ENCODE peak calls at places on chromosomes 5 and 9, in seven cellular contexts. R, B, W, T, Z, G and C are unnamed samples.

GRCh38 chr9:134136117-134136996 is 475 bp downstream of the WDR5 start:
- DNase-seq in R (no peak), B (no peak), W (no peak), T (peak; percentile 10), Z (peak; percentile 62), G (no peak), C (no peak)

GRCh38 chr5:60718186-60718892 is 18.4 kb upstream of the DEPDC1B start:
- DNase-seq in R (no peak), B (no peak), W (no peak), T (no peak), Z (no peak), G (no peak), C (no peak)

GRCh38 chr9:96567203-96567700 is 52.4 kb downstream of the CDC14B start:
- DNase-seq in R (no peak), B (no peak), W (no peak), T (no peak), Z (no peak), G (no peak), C (no peak)

GRCh38 chr5:58773744-58774441 is 191.0 kb downstream of the RAB3C start:
- DNase-seq in R (no peak), B (no peak), W (no peak), T (no peak), Z (no peak), G (no peak), C (no peak)

GRCh38 chr9:10242255-10242654 is 370.5 kb downstream of the PTPRD start:
- DNase-seq in R (no peak), B (no peak), W (no peak), T (no peak), Z (no peak), G (peak; percentile 25), C (no peak)

GRCh38 chr5:140605879-140606278 is 27.1 kb downstream of the CD14 start:
- DNase-seq in R (no peak), B (no peak), W (no peak), T (no peak), Z (no peak), G (no peak), C (no peak)

GRCh38 chr5:118144540-118144939 is 843.8 kb downstream of the DTWD2 start:
- DNase-seq in R (no peak), B (no peak), W (no peak), T (no peak), Z (no peak), G (no peak), C (no peak)

GRCh38 chr5:19314840-19315239 is 673.2 kb downstream of the CDH18 start:
- DNase-seq in R (peak; percentile 72), B (no peak), W (no peak), T (no peak), Z (no peak), G (peak; percentile 97), C (no peak)

GRCh38 chr9:32992596-32993238 is 8.7 kb downstream of the APTX start:
- DNase-seq in R (no peak), B (no peak), W (no peak), T (no peak), Z (peak; percentile 7), G (no peak), C (no peak)

GRCh38 chr5:169909945-169910344 is 70.3 kb downstream of the INSYN2B start:
- DNase-seq in R (no peak), B (no peak), W (no peak), T (no peak), Z (no peak), G (no peak), C (no peak)

GRCh38 chr5:150514708-150515211 is 6.8 kb downstream of the NDST1 start:
- DNase-seq in R (no peak), B (no peak), W (no peak), T (no peak), Z (no peak), G (peak; percentile 62), C (no peak)

GRCh38 chr5:135013947-135014570 is 20.0 kb downstream of the PITX1 start:
- DNase-seq in R (no peak), B (peak; percentile 29), W (no peak), T (no peak), Z (no peak), G (peak; percentile 17), C (no peak)

GRCh38 chr5:83516361-83516760 is 44.8 kb downstream of the VCAN start:
- DNase-seq in R (peak; percentile 30), B (no peak), W (no peak), T (no peak), Z (no peak), G (no peak), C (no peak)

GRCh38 chr5:77167695-77168111 is 42.8 kb upstream of the PDE8B start:
- DNase-seq in R (peak; percentile 84), B (no peak), W (peak; percentile 55), T (no peak), Z (no peak), G (peak; percentile 74), C (no peak)

GRCh38 chr9:14846871-14847311 is 63.3 kb downstream of the FREM1 start:
- DNase-seq in R (no peak), B (no peak), W (no peak), T (peak; percentile 10), Z (peak; percentile 66), G (peak; percentile 64), C (peak; percentile 33)

GRCh38 chr9:37776328-37776727 is 8.5 kb downstream of the EXOSC3 start:
- DNase-seq in R (no peak), B (no peak), W (no peak), T (no peak), Z (no peak), G (peak; percentile 84), C (no peak)

GRCh38 chr9:105406369-105406768 is 41.5 kb upstream of the FSD1L start:
- DNase-seq in R (no peak), B (no peak), W (no peak), T (no peak), Z (no peak), G (no peak), C (no peak)

GRCh38 chr9:26789959-26790358 is 102.6 kb downstream of the CAAP1 start:
- DNase-seq in R (no peak), B (no peak), W (no peak), T (no peak), Z (no peak), G (peak; percentile 3), C (no peak)

GRCh38 chr9:136620441-136621018 is 42.2 kb upstream of the EGFL7 start:
- DNase-seq in R (no peak), B (no peak), W (no peak), T (no peak), Z (no peak), G (no peak), C (no peak)

GRCh38 chr9:125169889-125170288 is 19.7 kb downstream of the PPP6C start:
- DNase-seq in R (no peak), B (no peak), W (no peak), T (no peak), Z (no peak), G (no peak), C (no peak)

GRCh38 chr9:78807286-78807685 is 510.4 kb downstream of the PSAT1 start:
- DNase-seq in R (no peak), B (no peak), W (no peak), T (no peak), Z (no peak), G (no peak), C (no peak)

GRCh38 chr5:39337516-39337915 is 26.8 kb downstream of the C9 start:
- DNase-seq in R (no peak), B (no peak), W (no peak), T (no peak), Z (no peak), G (no peak), C (no peak)

GRCh38 chr5:143128412-143129071 is 274.9 kb downstream of the NR3C1 start:
- DNase-seq in R (no peak), B (no peak), W (peak; percentile 45), T (no peak), Z (no peak), G (no peak), C (no peak)

GRCh38 chr5:73826761-73827450 is 200.9 kb downstream of the ARHGEF28 start:
- DNase-seq in R (peak; percentile 71), B (no peak), W (peak; percentile 63), T (no peak), Z (no peak), G (no peak), C (no peak)

GRCh38 chr9:133939386-133939785 is 52.7 kb downstream of the VAV2 start:
- DNase-seq in R (no peak), B (no peak), W (no peak), T (no peak), Z (no peak), G (no peak), C (no peak)

GRCh38 chr9:12697719-12698118 is 4.5 kb downstream of the TYRP1 start:
- DNase-seq in R (no peak), B (no peak), W (no peak), T (no peak), Z (no peak), G (no peak), C (no peak)

GRCh38 chr9:21825637-21826036 is 23.2 kb downstream of the MTAP start:
- DNase-seq in R (no peak), B (no peak), W (no peak), T (no peak), Z (no peak), G (no peak), C (no peak)

GRCh38 chr5:1136814-1137213 is 25.0 kb upstream of the SLC12A7 start:
- DNase-seq in R (no peak), B (no peak), W (no peak), T (no peak), Z (no peak), G (no peak), C (no peak)

GRCh38 chr5:135429886-135430437 is 17.2 kb downstream of the DCANP1 start:
- DNase-seq in R (no peak), B (no peak), W (no peak), T (no peak), Z (no peak), G (no peak), C (no peak)

GRCh38 chr9:68870049-68870448 is 143.9 kb downstream of the PRKACG start:
- DNase-seq in R (no peak), B (no peak), W (no peak), T (no peak), Z (no peak), G (no peak), C (no peak)

GRCh38 chr9:130556396-130557076 is 22.8 kb upstream of the FUBP3 start:
- DNase-seq in R (no peak), B (no peak), W (no peak), T (no peak), Z (no peak), G (no peak), C (no peak)

GRCh38 chr5:136769900-136770684 is 404.7 kb upstream of the TRPC7 start:
- DNase-seq in R (peak; percentile 28), B (peak; percentile 81), W (peak; percentile 44), T (no peak), Z (peak; percentile 81), G (peak; percentile 79), C (peak; percentile 73)

GRCh38 chr5:135359374-135360165 is 39.5 kb downstream of the MACROH2A1 start:
- DNase-seq in R (no peak), B (no peak), W (no peak), T (no peak), Z (no peak), G (no peak), C (no peak)

GRCh38 chr9:72129271-72130156 is 19.7 kb upstream of the GDA start:
- DNase-seq in R (no peak), B (no peak), W (no peak), T (no peak), Z (no peak), G (no peak), C (no peak)